ENCODE peak calls at places on chromosomes 13 and 19, in five cellular contexts. B, S, T, F and X are unnamed samples.

GRCh38 chr13:33728271-33729037 is 89.5 kb upstream of the RFC3 start:
- DNase-seq in B (no peak), S (no peak), T (no peak), F (peak), X (no peak)

GRCh38 chr13:102033719-102034446 is 368.0 kb downstream of the FGF14 start:
- DNase-seq in B (no peak), S (no peak), T (no peak), F (no peak), X (no peak)

GRCh38 chr13:110475117-110475516 is 86.4 kb downstream of the RAB20 start:
- DNase-seq in B (no peak), S (no peak), T (no peak), F (no peak), X (no peak)

GRCh38 chr13:113854238-113855011 is 9.5 kb downstream of the GAS6 start:
- DNase-seq in B (no peak), S (peak), T (no peak), F (peak), X (peak)

GRCh38 chr13:33711441-33711840 is 106.5 kb upstream of the RFC3 start:
- DNase-seq in B (no peak), S (no peak), T (no peak), F (no peak), X (no peak)

GRCh38 chr13:77114271-77114670 is 87.3 kb upstream of the FBXL3 start:
- DNase-seq in B (no peak), S (no peak), T (no peak), F (no peak), X (no peak)

GRCh38 chr19:33207903-33208302 is 13.8 kb downstream of the LRP3 start:
- DNase-seq in B (no peak), S (no peak), T (no peak), F (no peak), X (no peak)

GRCh38 chr19:4414144-4414799 is 11.8 kb downstream of the CHAF1A start:
- DNase-seq in B (no peak), S (no peak), T (no peak), F (no peak), X (no peak)

GRCh38 chr13:109655611-109656010 is 130.8 kb downstream of the IRS2 start:
- DNase-seq in B (no peak), S (no peak), T (no peak), F (no peak), X (no peak)

GRCh38 chr19:40611096-40611495 is 9.9 kb downstream of the LTBP4 start:
- DNase-seq in B (no peak), S (no peak), T (no peak), F (no peak), X (no peak)